ENCODE peak calls at places on chromosomes 12 and 14, in seven cellular contexts. V is H9, I is mesenchymal stem cell, Y is IMR-90, N is neuronal stem cell, S is trophoblast cell, A is H1. P is an unnamed sample.

GRCh38 chr14:51341338-51341737 is 101.3 kb downstream of the TMX1 start:
- DNase-seq in V (no peak), N (no peak), A (no peak), I (peak; percentile 9), S (no peak), Y (no peak), P (no peak)

GRCh38 chr12:124727244-124727673 is 136.4 kb downstream of the SCARB1 start:
- DNase-seq in I (peak; percentile 59), N (no peak), A (no peak), Y (no peak), V (no peak), S (peak; percentile 93), P (no peak)

GRCh38 chr12:685388-685787 is 22.1 kb upstream of the NINJ2 start:
- DNase-seq in S (no peak), V (no peak), A (no peak), N (no peak), I (peak; percentile 12), Y (peak; percentile 28), P (peak; percentile 73)

GRCh38 chr12:104454997-104455396 is 1.8 kb upstream of the CHST11 start:
- DNase-seq in Y (peak; percentile 44), N (no peak), A (no peak), S (peak; percentile 65), I (peak; percentile 52), V (no peak), P (no peak)

GRCh38 chr14:90644882-90645281 is 171.3 kb downstream of the TTC7B start:
- DNase-seq in A (no peak), Y (peak; percentile 80), S (peak; percentile 60), V (no peak), I (peak; percentile 55), N (no peak), P (no peak)

GRCh38 chr14:100740931-100741330 is 14.2 kb downstream of the DLK1 start:
- DNase-seq in Y (no peak), V (no peak), I (no peak), A (no peak), S (no peak), N (no peak), P (no peak)

GRCh38 chr14:35470775-35471174 is 63.2 kb upstream of the INSM2 start:
- DNase-seq in S (no peak), I (peak; percentile 24), Y (peak; percentile 31), V (no peak), A (no peak), N (peak; percentile 26), P (peak; percentile 40)

GRCh38 chr12:54428050-54429013 is 9.3 kb upstream of the ITGA5 start:
- DNase-seq in N (no peak), Y (peak; percentile 68), I (peak; percentile 60), S (no peak), V (peak; percentile 57), A (no peak), P (no peak)

GRCh38 chr14:22668417-22668816 is 24.3 kb upstream of the OR6J1 start:
- DNase-seq in I (peak; percentile 68), Y (peak; percentile 65), N (no peak), A (no peak), V (no peak), S (no peak), P (no peak)

GRCh38 chr14:68784995-68785816 is 7.7 kb downstream of the ZFP36L1 start:
- DNase-seq in A (peak; percentile 34), Y (peak; percentile 86), S (peak; percentile 69), V (no peak), I (peak; percentile 79), N (no peak), P (no peak)

GRCh38 chr12:46073321-46073720 is 82.9 kb upstream of the SCAF11 start:
- DNase-seq in A (no peak), S (no peak), Y (peak; percentile 19), V (no peak), N (no peak), I (no peak), P (no peak)

GRCh38 chr14:97458302-97459137 is 661.3 kb downstream of the VRK1 start:
- DNase-seq in V (peak; percentile 88), A (peak; percentile 67), I (no peak), Y (no peak), S (no peak), N (no peak), P (peak; percentile 89)

GRCh38 chr12:57476162-57476992 is 3.3 kb downstream of the ARHGAP9 start:
- DNase-seq in I (no peak), N (no peak), S (no peak), A (peak; percentile 79), V (peak; percentile 64), Y (no peak), P (no peak)

GRCh38 chr12:110741371-110741770 is 1.3 kb downstream of the PPP1CC start:
- DNase-seq in I (peak; percentile 30), S (no peak), N (no peak), Y (no peak), A (no peak), V (no peak), P (no peak)

GRCh38 chr12:116222358-116222757 is 55.1 kb downstream of the MED13L start:
- DNase-seq in N (no peak), S (peak; percentile 98), V (no peak), A (no peak), Y (peak; percentile 94), I (peak; percentile 85), P (peak; percentile 39)

GRCh38 chr14:31934767-31935266 is 142.3 kb upstream of the ARHGAP5 start:
- DNase-seq in A (no peak), I (peak; percentile 73), Y (peak; percentile 41), V (peak; percentile 85), S (peak; percentile 65), N (no peak), P (peak; percentile 89)

GRCh38 chr12:64826234-64826633 is 1.8 kb downstream of the TBC1D30 start:
- DNase-seq in A (peak; percentile 86), S (peak; percentile 57), V (peak; percentile 86), I (peak; percentile 43), Y (peak; percentile 45), N (peak; percentile 80), P (peak; percentile 82)

GRCh38 chr12:98863167-98863566 is 218.1 kb downstream of the APAF1 start:
- DNase-seq in S (no peak), Y (no peak), N (no peak), V (peak; percentile 78), A (no peak), I (no peak), P (peak; percentile 89)

GRCh38 chr12:96237465-96238077 is 43.4 kb downstream of the ELK3 start:
- DNase-seq in Y (peak; percentile 97), V (no peak), I (peak; percentile 94), S (no peak), N (no peak), A (no peak), P (no peak)

GRCh38 chr14:97456958-97457357 is 659.8 kb downstream of the VRK1 start:
- DNase-seq in I (no peak), Y (no peak), A (no peak), N (no peak), V (no peak), S (peak; percentile 13), P (no peak)

GRCh38 chr12:77161944-77162343 is 96.6 kb upstream of the E2F7 start:
- DNase-seq in I (no peak), Y (no peak), S (no peak), N (peak; percentile 33), A (no peak), V (no peak), P (peak; percentile 27)

GRCh38 chr14:35231207-35231755 is 60.9 kb upstream of the PSMA6 start:
- DNase-seq in I (no peak), N (no peak), A (no peak), S (no peak), V (no peak), Y (no peak), P (no peak)

GRCh38 chr14:76786556-76786955 is 25.3 kb downstream of the VASH1 start:
- DNase-seq in N (no peak), V (no peak), S (no peak), Y (no peak), A (peak; percentile 24), I (no peak), P (no peak)
- H3K18ac ChIP-seq in N (no peak overlapping the region), V (no peak overlapping the region), S (no peak overlapping the region), Y (no peak overlapping the region), A (no peak overlapping the region), I (no peak overlapping the region), P (no peak overlapping the region)

GRCh38 chr12:31037921-31038320 is 35.7 kb upstream of the DDX11 start:
- DNase-seq in A (no peak), Y (no peak), S (no peak), I (no peak), N (no peak), V (no peak), P (no peak)
- H3K4me1 ChIP-seq in A (no peaks in the 10 kb centered on the region), Y (peaks cover 3% of the 10 kb centered on the region), S (no peaks in the 10 kb centered on the region), I (peaks cover 18% of the 10 kb centered on the region), N (no peaks in the 10 kb centered on the region), V (no peaks in the 10 kb centered on the region), P (no peaks in the 10 kb centered on the region)

DNA sequence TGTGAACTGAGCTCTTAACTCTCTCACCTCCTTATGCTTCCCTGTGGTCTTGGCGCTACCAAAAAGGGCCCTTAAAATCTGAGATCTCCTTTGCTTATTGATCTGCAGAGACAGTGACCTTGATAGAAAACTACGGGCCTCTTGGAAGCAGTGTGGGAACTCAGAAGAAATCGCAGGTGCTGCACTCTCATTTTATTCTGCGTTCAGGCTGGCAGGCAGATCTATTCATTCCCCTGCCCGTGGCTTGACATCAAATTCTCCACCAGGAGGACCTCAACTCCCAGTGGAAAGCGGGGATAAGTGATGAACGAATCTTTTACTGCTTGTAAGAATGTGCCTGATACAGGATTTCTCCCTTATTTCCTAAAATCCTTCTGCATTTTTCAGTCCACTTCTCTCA is 143.2 kb upstream of the SEL1L start:
- DNase-seq in N (no peak), S (no peak), V (no peak), I (no peak), Y (no peak), A (no peak), P (no peak)
- H3K18ac ChIP-seq in N (no peak overlapping the region), S (no peak overlapping the region), V (no peak overlapping the region), I (no peak overlapping the region), Y (no peak overlapping the region), A (no peak overlapping the region), P (no peak overlapping the region)

GRCh38 chr12:62135553-62136200 is 124.5 kb upstream of the USP15 start:
- DNase-seq in Y (no peak), I (no peak), A (no peak), N (no peak), S (no peak), V (no peak), P (no peak)
- H3K4me1 ChIP-seq in Y (no peaks in the 10 kb centered on the region), I (no peaks in the 10 kb centered on the region), A (no peaks in the 10 kb centered on the region), N (no peaks in the 10 kb centered on the region), S (no peaks in the 10 kb centered on the region), V (no peaks in the 10 kb centered on the region), P (no peaks in the 10 kb centered on the region)

P was measured in mesendoderm.